ENCODE peak calls at places on chromosome X, in six cellular contexts. P is activated CD4-positive, alpha-beta T cell treated with anti-CD3 and anti-CD28 coated beads for 48 hours; I is GM04504; Q is fibroblast of the aortic adventitia; U is NT2/D1; W is SJSA1. Y is an unnamed sample.

GRCh38 chrX:114924846-114925245 is 92.6 kb downstream of the IL13RA2 start:
- DNase-seq in I (peak), P (no peak), Q (peak), U (peak), W (no peak), Y (no peak)

GRCh38 chrX:134836497-134836968 is 154.3 kb upstream of the SMIM10 start:
- DNase-seq in U (no peak), I (no peak), Q (peak), P (no peak), W (peak), Y (peak)

GRCh38 chrX:17931855-17932254 is 70.8 kb upstream of the RAI2 start:
- DNase-seq in W (no peak), I (no peak), P (no peak), U (no peak), Q (no peak), Y (no peak)

GRCh38 chrX:115284877-115285276 is 4.6 kb upstream of the LUZP4 start:
- DNase-seq in U (no peak), P (no peak), I (peak), Q (peak), W (no peak), Y (no peak)

GRCh38 chrX:40531056-40531826 is 49.5 kb upstream of the ATP6AP2 start:
- DNase-seq in U (no peak), P (no peak), W (no peak), Q (no peak), I (no peak), Y (no peak)

GRCh38 chrX:115584715-115585114 is 23.7 kb downstream of the PLS3 start:
- DNase-seq in U (no peak), I (no peak), P (no peak), W (no peak), Q (peak), Y (no peak)

GRCh38 chrX:11786862-11787261 is 28.8 kb downstream of the MSL3 start:
- DNase-seq in U (no peak), I (no peak), P (no peak), Q (no peak), W (no peak), Y (no peak)

GRCh38 chrX:38717871-38718270 is 83.4 kb upstream of the MID1IP1 start:
- DNase-seq in Q (peak), I (no peak), W (no peak), P (peak), U (peak), Y (no peak)

GRCh38 chrX:134551365-134552095 is 91.6 kb downstream of the HPRT1 start:
- DNase-seq in U (no peak), P (no peak), I (no peak), Q (peak), W (peak), Y (no peak)

GRCh38 chrX:136694491-136695087 is 46.6 kb downstream of the CD40LG start:
- DNase-seq in P (no peak), I (peak), Q (peak), W (peak), U (no peak), Y (peak)

GRCh38 chrX:13215729-13216128 is 104.1 kb downstream of the ATXN3L start:
- DNase-seq in W (no peak), P (no peak), U (no peak), I (no peak), Q (peak), Y (no peak)

GRCh38 chrX:155086202-155086840 is 15.0 kb downstream of the BRCC3 start:
- DNase-seq in W (no peak), U (peak), I (peak), Q (peak), P (peak), Y (peak)

GRCh38 chrX:151902813-151903591 is 9.7 kb upstream of the MAGEA4 start:
- DNase-seq in I (peak), W (peak), U (no peak), Q (peak), P (no peak), Y (peak)

GRCh38 chrX:63884821-63885790 is 100.1 kb upstream of the ARHGEF9 start:
- DNase-seq in W (no peak), Q (no peak), I (no peak), U (no peak), P (no peak), Y (no peak)

GRCh38 chrX:110087485-110088356 is 84.8 kb downstream of the TMEM164 start:
- DNase-seq in P (peak), W (peak), I (peak), Q (peak), U (no peak), Y (peak)

GRCh38 chrX:25034889-25035288 is 19.1 kb upstream of the ARX start:
- DNase-seq in U (no peak), P (no peak), I (no peak), Q (no peak), W (no peak), Y (no peak)

GRCh38 chrX:12115377-12115776 is 22.9 kb upstream of the FRMPD4 start:
- DNase-seq in P (peak), I (no peak), Q (no peak), U (no peak), W (no peak), Y (no peak)